ENCODE peak calls at places on chromosome 12, in nine cellular contexts. One of them, this sample, is unnamed.

GRCh38 chr12:1591543-1591942 is 2.8 kb downstream of the FBXL14 start:
- DNase-seq in breast epithelium: no peak
- DNase-seq in left ventricle myocardium inferior: no peak
- DNase-seq in IMR-90: peak; percentile 59
- DNase-seq in dorsolateral prefrontal cortex: no peak
- DNase-seq in K562: no peak
- DNase-seq in WERI-Rb-1: no peak
- DNase-seq in uterus: no peak
- DNase-seq in tibial nerve: no peak
- DNase-seq in this sample: no peak

GRCh38 chr12:63103489-63104131 is 47.4 kb downstream of the AVPR1A start:
- DNase-seq in breast epithelium: no peak
- DNase-seq in left ventricle myocardium inferior: no peak
- DNase-seq in IMR-90: peak; percentile 23
- DNase-seq in dorsolateral prefrontal cortex: no peak
- DNase-seq in K562: peak; percentile 32
- DNase-seq in WERI-Rb-1: no peak
- DNase-seq in uterus: no peak
- DNase-seq in tibial nerve: no peak
- DNase-seq in this sample: peak; percentile 26

GRCh38 chr12:75781532-75782046 is 250.0 kb downstream of the PHLDA1 start:
- DNase-seq in breast epithelium: no peak
- DNase-seq in left ventricle myocardium inferior: no peak
- DNase-seq in IMR-90: peak; percentile 81
- DNase-seq in dorsolateral prefrontal cortex: no peak
- DNase-seq in K562: peak; percentile 69
- DNase-seq in WERI-Rb-1: no peak
- DNase-seq in uterus: no peak
- DNase-seq in tibial nerve: no peak
- DNase-seq in this sample: peak; percentile 75

GRCh38 chr12:45336762-45337596 is 121.1 kb downstream of the ANO6 start:
- DNase-seq in breast epithelium: no peak
- DNase-seq in left ventricle myocardium inferior: no peak
- DNase-seq in IMR-90: peak; percentile 98
- DNase-seq in dorsolateral prefrontal cortex: no peak
- DNase-seq in K562: peak; percentile 32
- DNase-seq in WERI-Rb-1: no peak
- DNase-seq in uterus: no peak
- DNase-seq in tibial nerve: no peak
- DNase-seq in this sample: no peak

GRCh38 chr12:47078733-47079364 is 572 bp upstream of the PCED1B start:
- DNase-seq in breast epithelium: no peak
- DNase-seq in left ventricle myocardium inferior: no peak
- DNase-seq in IMR-90: peak; percentile 37
- DNase-seq in dorsolateral prefrontal cortex: no peak
- DNase-seq in K562: peak; percentile 34
- DNase-seq in WERI-Rb-1: no peak
- DNase-seq in uterus: peak; percentile 30
- DNase-seq in tibial nerve: no peak
- DNase-seq in this sample: no peak

GRCh38 chr12:87809916-87810315 is 219.3 kb downstream of the C12orf50 start:
- DNase-seq in breast epithelium: no peak
- DNase-seq in left ventricle myocardium inferior: no peak
- DNase-seq in IMR-90: peak; percentile 87
- DNase-seq in dorsolateral prefrontal cortex: no peak
- DNase-seq in K562: no peak
- DNase-seq in WERI-Rb-1: no peak
- DNase-seq in uterus: no peak
- DNase-seq in tibial nerve: no peak
- DNase-seq in this sample: no peak

GRCh38 chr12:108048686-108049085 is 80.4 kb upstream of the WSCD2 start:
- DNase-seq in breast epithelium: no peak
- DNase-seq in left ventricle myocardium inferior: no peak
- DNase-seq in IMR-90: no peak
- DNase-seq in dorsolateral prefrontal cortex: peak; percentile 8
- DNase-seq in K562: no peak
- DNase-seq in WERI-Rb-1: no peak
- DNase-seq in uterus: no peak
- DNase-seq in tibial nerve: no peak
- DNase-seq in this sample: no peak

GRCh38 chr12:123519151-123520001 is 14.1 kb downstream of the RILPL1 start:
- DNase-seq in breast epithelium: peak; percentile 81
- DNase-seq in left ventricle myocardium inferior: peak; percentile 75
- DNase-seq in IMR-90: peak; percentile 56
- DNase-seq in dorsolateral prefrontal cortex: peak; percentile 44
- DNase-seq in K562: no peak
- DNase-seq in WERI-Rb-1: no peak
- DNase-seq in uterus: no peak
- DNase-seq in tibial nerve: no peak
- DNase-seq in this sample: peak; percentile 94

GRCh38 chr12:95574799-95575452 is 23.6 kb upstream of the USP44 start:
- DNase-seq in breast epithelium: no peak
- DNase-seq in left ventricle myocardium inferior: no peak
- DNase-seq in IMR-90: peak; percentile 64
- DNase-seq in dorsolateral prefrontal cortex: no peak
- DNase-seq in K562: peak; percentile 27
- DNase-seq in WERI-Rb-1: no peak
- DNase-seq in uterus: no peak
- DNase-seq in tibial nerve: no peak
- DNase-seq in this sample: peak; percentile 62

GRCh38 chr12:68538722-68539614 is 71.7 kb upstream of the RAP1B start:
- DNase-seq in breast epithelium: no peak
- DNase-seq in left ventricle myocardium inferior: peak; percentile 79
- DNase-seq in IMR-90: peak; percentile 26
- DNase-seq in dorsolateral prefrontal cortex: no peak
- DNase-seq in K562: peak; percentile 41
- DNase-seq in WERI-Rb-1: no peak
- DNase-seq in uterus: peak; percentile 68
- DNase-seq in tibial nerve: peak; percentile 67
- DNase-seq in this sample: no peak

GRCh38 chr12:74043343-74043742 is 494.3 kb upstream of the ATXN7L3B start:
- DNase-seq in breast epithelium: no peak
- DNase-seq in left ventricle myocardium inferior: no peak
- DNase-seq in IMR-90: no peak
- DNase-seq in dorsolateral prefrontal cortex: no peak
- DNase-seq in K562: peak; percentile 1
- DNase-seq in WERI-Rb-1: no peak
- DNase-seq in uterus: no peak
- DNase-seq in tibial nerve: no peak
- DNase-seq in this sample: peak; percentile 84

GRCh38 chr12:120961604-120962486 is 16.5 kb upstream of the HNF1A start:
- DNase-seq in breast epithelium: no peak
- DNase-seq in left ventricle myocardium inferior: peak; percentile 35
- DNase-seq in IMR-90: no peak
- DNase-seq in dorsolateral prefrontal cortex: no peak
- DNase-seq in K562: peak; percentile 40
- DNase-seq in WERI-Rb-1: no peak
- DNase-seq in uterus: no peak
- DNase-seq in tibial nerve: peak; percentile 26
- DNase-seq in this sample: no peak

GRCh38 chr12:56628671-56629458 is 1.3 kb downstream of the BAZ2A start:
- DNase-seq in breast epithelium: no peak
- DNase-seq in left ventricle myocardium inferior: peak; percentile 65
- DNase-seq in IMR-90: peak; percentile 74
- DNase-seq in dorsolateral prefrontal cortex: peak; percentile 61
- DNase-seq in K562: peak; percentile 47
- DNase-seq in WERI-Rb-1: peak; percentile 57
- DNase-seq in uterus: peak; percentile 56
- DNase-seq in tibial nerve: peak; percentile 54
- DNase-seq in this sample: no peak

GRCh38 chr12:56631790-56632700 is 1.9 kb upstream of the BAZ2A start:
- DNase-seq in breast epithelium: peak; percentile 74
- DNase-seq in left ventricle myocardium inferior: peak; percentile 81
- DNase-seq in IMR-90: peak; percentile 30
- DNase-seq in dorsolateral prefrontal cortex: peak; percentile 45
- DNase-seq in K562: peak; percentile 86
- DNase-seq in WERI-Rb-1: peak; percentile 82
- DNase-seq in uterus: peak; percentile 74
- DNase-seq in tibial nerve: peak; percentile 48
- DNase-seq in this sample: peak; percentile 66

GRCh38 chr12:56632701-56633464 is 2.8 kb upstream of the BAZ2A start:
- DNase-seq in breast epithelium: no peak
- DNase-seq in left ventricle myocardium inferior: no peak
- DNase-seq in IMR-90: no peak
- DNase-seq in dorsolateral prefrontal cortex: no peak
- DNase-seq in K562: no peak
- DNase-seq in WERI-Rb-1: no peak
- DNase-seq in uterus: no peak
- DNase-seq in tibial nerve: no peak
- DNase-seq in this sample: no peak

GRCh38 chr12:56629459-56630179 is 507 bp downstream of the BAZ2A start:
- DNase-seq in breast epithelium: no peak
- DNase-seq in left ventricle myocardium inferior: peak; percentile 34
- DNase-seq in IMR-90: no peak
- DNase-seq in dorsolateral prefrontal cortex: peak; percentile 54
- DNase-seq in K562: peak; percentile 57
- DNase-seq in WERI-Rb-1: no peak
- DNase-seq in uterus: peak; percentile 34
- DNase-seq in tibial nerve: no peak
- DNase-seq in this sample: no peak

GRCh38 chr12:56630180-56630632 is at the start of gene BAZ2A:
- DNase-seq in breast epithelium: peak; percentile 87
- DNase-seq in left ventricle myocardium inferior: peak; percentile 92
- DNase-seq in IMR-90: peak; percentile 72
- DNase-seq in dorsolateral prefrontal cortex: peak; percentile 98
- DNase-seq in K562: peak; percentile 90
- DNase-seq in WERI-Rb-1: peak; percentile 92
- DNase-seq in uterus: peak; percentile 83
- DNase-seq in tibial nerve: peak; percentile 72
- DNase-seq in this sample: peak; percentile 90
- TF ChIP-seq CTCF in breast epithelium: no peak
- TF ChIP-seq CTCF in left ventricle myocardium inferior: no peak
- TF ChIP-seq CTCF in IMR-90: no peak
- TF ChIP-seq CTCF in dorsolateral prefrontal cortex: no peak
- TF ChIP-seq CTCF in K562: no peak
- TF ChIP-seq CTCF in WERI-Rb-1: peak; percentile 6
- TF ChIP-seq CTCF in uterus: peak; percentile 14
- TF ChIP-seq CTCF in tibial nerve: no peak
- TF ChIP-seq CTCF in this sample: no peak

GRCh38 chr12:55743131-55743921 is 404 bp downstream of the GDF11 start:
- DNase-seq in breast epithelium: peak; percentile 54
- DNase-seq in left ventricle myocardium inferior: peak; percentile 45
- DNase-seq in IMR-90: peak; percentile 68
- DNase-seq in dorsolateral prefrontal cortex: peak; percentile 47
- DNase-seq in K562: no peak
- DNase-seq in WERI-Rb-1: peak; percentile 69
- DNase-seq in uterus: peak; percentile 61
- DNase-seq in tibial nerve: no peak
- DNase-seq in this sample: peak; percentile 46

GRCh38 chr12:55745361-55746146 is 2.6 kb downstream of the GDF11 start:
- DNase-seq in breast epithelium: no peak
- DNase-seq in left ventricle myocardium inferior: peak; percentile 28
- DNase-seq in IMR-90: no peak
- DNase-seq in dorsolateral prefrontal cortex: no peak
- DNase-seq in K562: peak; percentile 58
- DNase-seq in WERI-Rb-1: peak; percentile 70
- DNase-seq in uterus: peak; percentile 57
- DNase-seq in tibial nerve: no peak
- DNase-seq in this sample: no peak

GRCh38 chr12:55743967-55744931 is 1.3 kb downstream of the GDF11 start:
- DNase-seq in breast epithelium: peak; percentile 50
- DNase-seq in left ventricle myocardium inferior: peak; percentile 16
- DNase-seq in IMR-90: no peak
- DNase-seq in dorsolateral prefrontal cortex: no peak
- DNase-seq in K562: no peak
- DNase-seq in WERI-Rb-1: no peak
- DNase-seq in uterus: no peak
- DNase-seq in tibial nerve: no peak
- DNase-seq in this sample: no peak

GRCh38 chr12:55741978-55742377 is 944 bp upstream of the GDF11 start:
- DNase-seq in breast epithelium: no peak
- DNase-seq in left ventricle myocardium inferior: no peak
- DNase-seq in IMR-90: no peak
- DNase-seq in dorsolateral prefrontal cortex: no peak
- DNase-seq in K562: no peak
- DNase-seq in WERI-Rb-1: no peak
- DNase-seq in uterus: no peak
- DNase-seq in tibial nerve: no peak
- DNase-seq in this sample: no peak

GRCh38 chr12:55742719-55743130 is at the start of gene GDF11:
- DNase-seq in breast epithelium: peak; percentile 67
- DNase-seq in left ventricle myocardium inferior: peak; percentile 84
- DNase-seq in IMR-90: peak; percentile 74
- DNase-seq in dorsolateral prefrontal cortex: peak; percentile 88
- DNase-seq in K562: peak; percentile 92
- DNase-seq in WERI-Rb-1: peak; percentile 89
- DNase-seq in uterus: peak; percentile 87
- DNase-seq in tibial nerve: peak; percentile 62
- DNase-seq in this sample: peak; percentile 80
- H3K27ac ChIP-seq in breast epithelium: peak within 1 kb of the TSS; percentile 45
- H3K27ac ChIP-seq in left ventricle myocardium inferior: peak within 1 kb of the TSS; percentile 67
- H3K27ac ChIP-seq in IMR-90: peak within 1 kb of the TSS; percentile 48
- H3K27ac ChIP-seq in dorsolateral prefrontal cortex: peak within 1 kb of the TSS; percentile 67
- H3K27ac ChIP-seq in K562: peak within 1 kb of the TSS; percentile 64
- H3K27ac ChIP-seq in WERI-Rb-1: peak within 1 kb of the TSS; percentile 84
- H3K27ac ChIP-seq in uterus: peak within 1 kb of the TSS; percentile 83
- H3K27ac ChIP-seq in tibial nerve: peak within 1 kb of the TSS; percentile 35
- H3K27ac ChIP-seq in this sample: peak within 1 kb of the TSS; percentile 83

DNA sequence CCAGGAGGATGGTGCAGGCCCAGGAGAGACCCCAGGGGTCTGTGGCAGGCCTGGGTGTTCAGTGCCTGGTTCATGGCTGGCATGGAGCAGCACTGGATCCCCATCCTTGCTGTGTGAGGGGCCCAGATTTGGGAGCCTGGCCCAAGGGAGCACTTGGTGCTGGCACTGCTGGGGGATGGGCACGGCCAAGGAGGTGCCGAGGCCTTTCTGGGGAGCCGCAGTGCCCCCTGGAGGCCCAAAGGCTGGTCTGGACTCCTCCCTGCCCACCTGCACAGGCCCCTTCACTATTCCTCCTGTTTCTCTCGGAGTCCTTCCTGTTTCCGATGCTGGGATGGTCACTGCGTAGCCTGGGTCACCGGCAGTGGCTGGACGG is 48.6 kb downstream of the LRCOL1 start:
- DNase-seq in breast epithelium: no peak
- DNase-seq in left ventricle myocardium inferior: no peak
- DNase-seq in IMR-90: no peak
- DNase-seq in dorsolateral prefrontal cortex: no peak
- DNase-seq in K562: no peak
- DNase-seq in WERI-Rb-1: peak; percentile 62
- DNase-seq in uterus: no peak
- DNase-seq in tibial nerve: no peak
- DNase-seq in this sample: peak; percentile 39
- TF ChIP-seq CTCF in breast epithelium: no peak
- TF ChIP-seq CTCF in left ventricle myocardium inferior: peak; percentile 32
- TF ChIP-seq CTCF in IMR-90: peak; percentile 45
- TF ChIP-seq CTCF in dorsolateral prefrontal cortex: peak; percentile 45
- TF ChIP-seq CTCF in K562: peak; percentile 49
- TF ChIP-seq CTCF in WERI-Rb-1: peak; percentile 79
- TF ChIP-seq CTCF in uterus: no peak
- TF ChIP-seq CTCF in tibial nerve: no peak
- TF ChIP-seq CTCF in this sample: no peak

DNA sequence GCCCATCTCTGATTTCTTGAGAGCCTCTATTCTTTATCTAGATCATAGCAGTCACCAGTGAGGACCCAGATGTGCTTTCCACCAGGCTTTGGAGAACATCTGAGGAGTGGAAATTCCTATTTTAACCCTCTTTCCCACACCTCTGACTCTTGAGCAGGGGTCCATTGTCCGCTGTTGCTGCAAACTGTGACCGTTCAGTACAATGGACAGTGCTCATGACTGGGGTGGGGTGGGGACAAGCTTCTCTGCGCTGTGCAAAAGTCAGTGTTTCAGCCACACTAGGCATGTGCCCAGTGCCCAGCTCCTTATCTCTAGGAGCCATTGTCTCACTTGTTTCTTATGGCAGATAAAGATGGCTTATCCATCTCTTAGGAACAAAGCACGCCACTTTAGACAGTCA is 16.9 kb upstream of the KRT7 start:
- DNase-seq in breast epithelium: no peak
- DNase-seq in left ventricle myocardium inferior: no peak
- DNase-seq in IMR-90: peak; percentile 28
- DNase-seq in dorsolateral prefrontal cortex: no peak
- DNase-seq in K562: no peak
- DNase-seq in WERI-Rb-1: no peak
- DNase-seq in uterus: no peak
- DNase-seq in tibial nerve: no peak
- DNase-seq in this sample: no peak
- H3K27ac ChIP-seq in breast epithelium: peak overlapping the region; percentile 84
- H3K27ac ChIP-seq in left ventricle myocardium inferior: no peak overlapping the region
- H3K27ac ChIP-seq in IMR-90: no peak overlapping the region
- H3K27ac ChIP-seq in dorsolateral prefrontal cortex: no peak overlapping the region
- H3K27ac ChIP-seq in K562: no peak overlapping the region
- H3K27ac ChIP-seq in WERI-Rb-1: no peak overlapping the region
- H3K27ac ChIP-seq in uterus: no peak overlapping the region
- H3K27ac ChIP-seq in tibial nerve: no peak overlapping the region
- H3K27ac ChIP-seq in this sample: peak overlapping the region; percentile 78